ENCODE peak calls at places on chromosomes 6 and 20, in four cellular contexts. X is ovary, Q is esophagus muscularis mucosa, C is tibial nerve. V is an unnamed sample.

GRCh38 chr20:9300080-9300479 is 214.3 kb upstream of the LAMP5 start:
- DNase-seq in X (no peak), Q (no peak), C (no peak), V (no peak)

GRCh38 chr6:143176090-143177021 is 115.7 kb downstream of the AIG1 start:
- DNase-seq in X (no peak), Q (no peak), C (no peak), V (no peak)

GRCh38 chr20:17848649-17849048 is 119.9 kb downstream of the SNX5 start:
- DNase-seq in X (no peak), Q (no peak), C (no peak), V (no peak)

GRCh38 chr20:25310268-25310920 is 62.5 kb downstream of the PYGB start:
- DNase-seq in X (peak; percentile 39), Q (no peak), C (peak; percentile 81), V (peak; percentile 97)

GRCh38 chr6:77633993-77634392 is 18.8 kb upstream of the MEI4 start:
- DNase-seq in X (no peak), Q (no peak), C (no peak), V (no peak)

GRCh38 chr20:24783631-24784492 is 165.2 kb upstream of the CST7 start:
- DNase-seq in X (no peak), Q (no peak), C (no peak), V (peak; percentile 19)

GRCh38 chr20:17504898-17505663 is 26.1 kb downstream of the BFSP1 start:
- DNase-seq in X (peak; percentile 58), Q (no peak), C (peak; percentile 28), V (peak; percentile 45)

GRCh38 chr6:134692008-134692407 is 257.9 kb downstream of the ALDH8A1 start:
- DNase-seq in X (no peak), Q (no peak), C (no peak), V (no peak)

GRCh38 chr6:73382462-73383113 is 12.0 kb upstream of the DDX43 start:
- DNase-seq in X (no peak), Q (no peak), C (no peak), V (no peak)

GRCh38 chr6:67369679-67370078 is 1265.4 kb upstream of the ADGRB3 start:
- DNase-seq in X (no peak), Q (no peak), C (no peak), V (no peak)
- TF ChIP-seq EP300 in X (no peak), Q (no peak), C (no peak), V (no peak)

DNA sequence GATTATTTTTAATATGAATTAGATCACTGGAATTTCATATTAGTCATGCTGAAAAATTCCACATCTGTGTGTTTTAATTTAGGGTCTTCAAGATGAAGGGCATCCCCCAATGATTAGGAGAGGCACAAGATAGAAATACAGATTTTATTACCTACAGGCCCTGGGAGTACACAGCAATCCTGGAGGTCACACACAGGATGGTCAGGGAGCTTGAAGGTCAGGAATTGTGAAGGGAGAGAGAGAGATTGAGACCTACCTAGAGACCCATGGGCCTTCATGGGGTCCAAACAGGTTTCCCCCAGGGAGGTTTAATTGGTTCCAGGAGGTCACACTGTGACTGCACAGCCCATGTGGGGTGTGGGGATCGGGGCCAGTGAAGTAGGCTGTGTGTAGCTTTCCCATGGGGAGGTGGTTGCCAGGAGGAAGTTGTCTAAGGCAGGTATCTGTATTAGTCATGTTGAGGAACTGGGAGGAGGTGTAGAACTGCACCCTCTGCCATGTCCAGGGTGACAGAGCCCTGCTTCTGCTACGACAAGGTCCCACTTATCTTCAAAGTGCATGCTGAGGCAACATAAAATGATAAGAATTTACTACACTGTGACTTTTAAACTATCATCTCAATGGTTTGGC is 18.3 kb downstream of the SNX9 start:
- DNase-seq in X (no peak), Q (no peak), C (no peak), V (no peak)
- TF ChIP-seq EP300 in X (no peak), Q (no peak), C (no peak), V (no peak)

GRCh38 chr6:166005846-166006592 is 161.6 kb downstream of the TBXT start:
- DNase-seq in X (peak; percentile 93), Q (peak; percentile 87), C (no peak), V (peak; percentile 93)
- TF ChIP-seq EP300 in X (peak; percentile 60), Q (no peak), C (no peak), V (peak; percentile 98)

GRCh38 chr6:38153946-38154345 is 334.4 kb downstream of the ZFAND3 start:
- DNase-seq in X (no peak), Q (no peak), C (no peak), V (no peak)

GRCh38 chr6:38151580-38152500 is 332.3 kb downstream of the ZFAND3 start:
- DNase-seq in X (no peak), Q (no peak), C (no peak), V (no peak)

GRCh38 chr6:38152620-38153019 is 333.1 kb downstream of the ZFAND3 start:
- DNase-seq in X (no peak), Q (no peak), C (no peak), V (no peak)

GRCh38 chr6:38153511-38153910 is 334.0 kb downstream of the ZFAND3 start:
- DNase-seq in X (no peak), Q (no peak), C (no peak), V (no peak)

GRCh38 chr6:38153076-38153475 is 333.5 kb downstream of the ZFAND3 start:
- DNase-seq in X (no peak), Q (no peak), C (no peak), V (no peak)
- TF ChIP-seq EP300 in X (no peak), Q (no peak), C (no peak), V (no peak)

GRCh38 chr6:100301731-100302130 is 163.0 kb downstream of the SIM1 start:
- DNase-seq in X (no peak), Q (no peak), C (no peak), V (no peak)
- TF ChIP-seq EP300 in X (no peak), Q (no peak), C (no peak), V (no peak)

GRCh38 chr6:37637562-37638413 is 59.9 kb downstream of the MDGA1 start:
- DNase-seq in X (no peak), Q (no peak), C (no peak), V (no peak)
- TF ChIP-seq EP300 in X (no peak), Q (no peak), C (no peak), V (no peak)

GRCh38 chr6:52227495-52227894 is 16.8 kb downstream of the IL17F start:
- DNase-seq in X (no peak), Q (no peak), C (no peak), V (no peak)
- TF ChIP-seq EP300 in X (no peak), Q (no peak), C (no peak), V (no peak)

GRCh38 chr6:91081452-91082067 is 494.7 kb upstream of the MAP3K7 start:
- DNase-seq in X (no peak), Q (no peak), C (peak; percentile 49), V (peak; percentile 37)
- TF ChIP-seq EP300 in X (no peak), Q (no peak), C (no peak), V (no peak)

GRCh38 chr6:36463686-36464085 is 20.9 kb downstream of the KCTD20 start:
- DNase-seq in X (no peak), Q (no peak), C (no peak), V (no peak)

GRCh38 chr6:36467625-36468024 is 24.8 kb downstream of the KCTD20 start:
- DNase-seq in X (no peak), Q (no peak), C (no peak), V (no peak)

GRCh38 chr6:36464233-36464632 is 21.4 kb downstream of the KCTD20 start:
- DNase-seq in X (no peak), Q (no peak), C (no peak), V (no peak)

GRCh38 chr6:36469946-36470345 is 27.1 kb downstream of the KCTD20 start:
- DNase-seq in X (no peak), Q (no peak), C (no peak), V (no peak)

DNA sequence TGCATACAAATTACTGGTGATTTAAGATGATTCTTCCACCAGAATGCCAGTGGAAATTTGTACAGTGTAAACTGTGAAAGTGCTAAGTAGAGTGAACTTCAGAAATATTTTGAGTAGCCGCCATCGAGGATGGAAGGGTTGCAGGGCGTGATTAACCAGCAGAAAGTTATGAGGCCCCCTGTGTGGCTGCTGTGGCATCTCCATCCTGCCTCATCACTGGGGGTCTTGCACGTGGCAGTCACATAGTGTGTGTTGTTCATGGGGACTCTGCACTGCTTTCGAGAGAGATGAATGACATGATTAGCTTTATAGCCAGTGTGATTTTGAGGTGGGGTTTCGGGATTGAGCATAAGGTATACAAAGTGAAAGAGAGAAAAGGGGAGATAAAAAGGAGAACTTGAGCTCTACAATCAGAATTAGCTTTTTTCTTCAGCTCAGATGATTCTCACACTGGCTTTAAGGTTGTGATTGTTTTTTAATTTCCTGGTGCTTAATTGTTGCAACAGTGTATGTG is 26.4 kb downstream of the KCTD20 start:
- DNase-seq in X (no peak), Q (no peak), C (no peak), V (no peak)
- TF ChIP-seq EP300 in X (no peak), Q (no peak), C (no peak), V (no peak)